ENCODE peak calls at places on chromosomes 7 and 10, in four cellular contexts. I is NCI-H1092 treated with DMSO at 0.1 percent for 48 hours, F is ACHN, L is hypothalamus. Z is an unnamed sample.

GRCh38 chr10:92720306-92721165 is 30.8 kb downstream of the HHEX start:
- DNase-seq in F (no peak), L (no peak), I (peak; percentile 91), Z (no peak)

GRCh38 chr10:124063736-124064135 is 29.7 kb downstream of the CHST15 start:
- DNase-seq in I (peak; percentile 37), L (no peak), F (no peak), Z (peak; percentile 37)

GRCh38 chr10:75887369-75887768 is 455.9 kb downstream of the LRMDA start:
- DNase-seq in L (no peak), I (no peak), F (no peak), Z (no peak)

GRCh38 chr10:110684800-110685446 is 40.8 kb downstream of the RBM20 start:
- DNase-seq in I (no peak), L (no peak), F (no peak), Z (no peak)

GRCh38 chr7:29309041-29309860 is 114.7 kb downstream of the CHN2 start:
- DNase-seq in I (no peak), F (peak; percentile 20), L (no peak), Z (no peak)

GRCh38 chr10:112295853-112296830 is 12.9 kb downstream of the TECTB start:
- DNase-seq in L (no peak), I (no peak), F (no peak), Z (no peak)

GRCh38 chr7:121398246-121398645 is 2.1 kb upstream of the FAM3C start:
- DNase-seq in I (no peak), F (peak; percentile 82), L (no peak), Z (no peak)

GRCh38 chr10:124640538-124641231 is 103.5 kb downstream of the FAM53B start:
- DNase-seq in I (no peak), L (no peak), F (no peak), Z (no peak)

GRCh38 chr7:111090834-111091233 is at the start of gene LRRN3:
- DNase-seq in I (peak; percentile 87), F (no peak), L (peak; percentile 12), Z (peak; percentile 91)

GRCh38 chr7:35617076-35617475 is 77.9 kb downstream of the HERPUD2 start:
- DNase-seq in I (no peak), F (no peak), L (no peak), Z (no peak)

GRCh38 chr10:103752680-103753248 is 102.6 kb downstream of the SH3PXD2A start:
- DNase-seq in L (no peak), I (no peak), F (no peak), Z (peak; percentile 62)

GRCh38 chr10:78524941-78525340 is 491.3 kb downstream of the RPS24 start:
- DNase-seq in F (no peak), I (peak; percentile 81), L (no peak), Z (no peak)

Z was measured in testis.